ENCODE peak calls at places on chromosomes 16 and 17, in six cellular contexts. A is endothelial cell; O is cardiac muscle cell; U is fibroblast of the aortic adventitia; Q is stimulated activated CD8-positive, alpha-beta memory T cell treated with anti-CD3 and anti-CD28 coated beads, Interleukin-15, amount 100 ng/mL, for 4 hours; S is IMR-90. N is an unnamed sample.

GRCh38 chr17:7261377-7262191 is 694 bp downstream of the CLDN7 start:
- DNase-seq in U (no peak), A (peak; percentile 26), O (no peak), Q (no peak), S (no peak), N (no peak)

GRCh38 chr17:7233701-7234099 is 617 bp downstream of the DVL2 start:
- DNase-seq in A (no peak), O (no peak), Q (no peak), U (no peak), S (no peak), N (no peak)

GRCh38 chr17:70629902-70630301 is 460.6 kb downstream of the KCNJ2 start:
- DNase-seq in Q (no peak), S (peak; percentile 13), O (no peak), U (peak; percentile 17), A (no peak), N (no peak)

GRCh38 chr17:17412331-17412730 is 64.5 kb upstream of the MED9 start:
- DNase-seq in O (no peak), A (no peak), U (peak; percentile 75), Q (no peak), S (peak; percentile 82), N (no peak)

GRCh38 chr16:81567987-81568748 is 123.6 kb downstream of the CMIP start:
- DNase-seq in S (peak; percentile 43), Q (no peak), U (peak; percentile 64), O (no peak), A (no peak), N (no peak)

GRCh38 chr17:17884281-17885028 is 47.7 kb upstream of the SREBF1 start:
- DNase-seq in A (no peak), U (no peak), Q (no peak), S (no peak), O (no peak), N (no peak)

GRCh38 chr17:34259151-34259550 is 4.1 kb downstream of the CCL2 start:
- DNase-seq in Q (no peak), O (no peak), A (no peak), U (peak; percentile 91), S (peak; percentile 28), N (no peak)

GRCh38 chr16:90077757-90078593 is 844 bp upstream of the PRDM7 start:
- DNase-seq in U (peak; percentile 38), A (no peak), S (peak; percentile 42), O (peak; percentile 0), Q (peak; percentile 5), N (no peak)

GRCh38 chr17:77366558-77367245 is 225.9 kb downstream of the SEC14L1 start:
- DNase-seq in O (no peak), U (peak; percentile 61), Q (no peak), A (no peak), S (peak; percentile 86), N (peak; percentile 63)

GRCh38 chr16:30368122-30368791 is 2.0 kb downstream of the TBC1D10B start:
- DNase-seq in A (no peak), Q (no peak), O (no peak), S (peak; percentile 59), U (peak; percentile 54), N (no peak)

GRCh38 chr16:27778171-27778925 is 228.4 kb downstream of the KATNIP start:
- DNase-seq in O (no peak), S (no peak), U (no peak), A (no peak), Q (no peak), N (no peak)

GRCh38 chr16:9847146-9847545 is 335.1 kb downstream of the GRIN2A start:
- DNase-seq in O (no peak), S (no peak), Q (no peak), U (no peak), A (no peak), N (no peak)

GRCh38 chr17:29039764-29040598 is 3.0 kb upstream of the PIPOX start:
- DNase-seq in O (no peak), Q (no peak), S (peak; percentile 80), A (no peak), U (peak; percentile 84), N (no peak)

GRCh38 chr16:54326266-54326662 is 39.7 kb upstream of the IRX3 start:
- DNase-seq in S (no peak), O (no peak), Q (no peak), U (peak; percentile 40), A (no peak), N (no peak)

GRCh38 chr17:32503251-32504165 is 16.7 kb downstream of the CDK5R1 start:
- DNase-seq in A (no peak), S (no peak), Q (no peak), O (no peak), U (no peak), N (no peak)

GRCh38 chr16:80682435-80683070 is 121.8 kb downstream of the CDYL2 start:
- DNase-seq in O (no peak), Q (no peak), A (no peak), U (peak; percentile 60), S (peak; percentile 89), N (no peak)

GRCh38 chr16:29806096-29806579 is at the start of gene MAZ:
- DNase-seq in Q (no peak), U (no peak), A (no peak), S (peak; percentile 91), O (no peak), N (no peak)

GRCh38 chr17:69058165-69058564 is 2.6 kb downstream of the ABCA9 start:
- DNase-seq in U (no peak), S (no peak), O (no peak), Q (no peak), A (no peak), N (no peak)

GRCh38 chr17:66983414-66984021 is 19.0 kb downstream of the CACNG4 start:
- DNase-seq in U (no peak), Q (no peak), O (no peak), S (no peak), A (no peak), N (no peak)

GRCh38 chr17:8059131-8059530 is 20.3 kb downstream of the ALOX15B start:
- DNase-seq in S (no peak), O (no peak), U (no peak), A (no peak), Q (no peak), N (peak; percentile 7)

GRCh38 chr16:11535494-11535893 is 51.2 kb downstream of the LITAF start:
- DNase-seq in U (no peak), O (no peak), A (no peak), S (no peak), Q (no peak), N (no peak)

GRCh38 chr17:1561420-1562177 is 993 bp downstream of the PITPNA start:
- DNase-seq in A (peak; percentile 40), O (peak; percentile 70), U (no peak), S (no peak), Q (no peak), N (no peak)

GRCh38 chr16:30829130-30830071 is 42.4 kb upstream of the ZNF629 start:
- DNase-seq in O (no peak), S (no peak), U (no peak), Q (no peak), A (no peak), N (no peak)

GRCh38 chr16:29025218-29025617 is 40.4 kb downstream of the LAT start:
- DNase-seq in A (no peak), Q (no peak), U (no peak), S (no peak), O (no peak), N (peak; percentile 20)

GRCh38 chr16:24834459-24835335 is 11.1 kb upstream of the SLC5A11 start:
- DNase-seq in A (peak; percentile 27), O (peak; percentile 54), Q (no peak), U (peak; percentile 61), S (peak; percentile 49), N (no peak)